ENCODE peak calls at places on chromosomes 4 and X, in nine cellular contexts. One of them, this sample, is unnamed.

GRCh38 chrX:1945879-1946278 is 331.0 kb downstream of the ASMT start:
- DNase-seq in NB4: no peak
- DNase-seq in uterus: no peak
- DNase-seq in choroid plexus epithelial cell: no peak
- DNase-seq in retinal pigment epithelial cell: no peak
- DNase-seq in CD8-positive, alpha-beta T cell: no peak
- DNase-seq in left ventricle myocardium inferior: no peak
- DNase-seq in lower leg skin: no peak
- DNase-seq in mammary epithelial cell: no peak
- DNase-seq in this sample: no peak

GRCh38 chr4:6331018-6331417 is 61.4 kb downstream of the WFS1 start:
- DNase-seq in mammary epithelial cell: no peak
- DNase-seq in lower leg skin: no peak
- DNase-seq in choroid plexus epithelial cell: peak; percentile 47
- DNase-seq in uterus: no peak
- DNase-seq in left ventricle myocardium inferior: no peak
- DNase-seq in CD8-positive, alpha-beta T cell: no peak
- DNase-seq in NB4: peak; percentile 75
- DNase-seq in retinal pigment epithelial cell: no peak
- DNase-seq in this sample: no peak

GRCh38 chrX:108261541-108262218 is 170.1 kb downstream of the ATG4A start:
- DNase-seq in retinal pigment epithelial cell: peak; percentile 46
- DNase-seq in choroid plexus epithelial cell: peak; percentile 80
- DNase-seq in lower leg skin: no peak
- DNase-seq in NB4: no peak
- DNase-seq in mammary epithelial cell: peak; percentile 93
- DNase-seq in uterus: no peak
- DNase-seq in CD8-positive, alpha-beta T cell: no peak
- DNase-seq in left ventricle myocardium inferior: no peak
- DNase-seq in this sample: no peak

GRCh38 chr4:113756005-113756410 is 5.5 kb downstream of the CAMK2D start:
- DNase-seq in choroid plexus epithelial cell: peak; percentile 72
- DNase-seq in CD8-positive, alpha-beta T cell: no peak
- DNase-seq in lower leg skin: no peak
- DNase-seq in left ventricle myocardium inferior: no peak
- DNase-seq in uterus: no peak
- DNase-seq in NB4: no peak
- DNase-seq in retinal pigment epithelial cell: no peak
- DNase-seq in mammary epithelial cell: peak; percentile 74
- DNase-seq in this sample: peak; percentile 42

GRCh38 chr4:1487761-1488160 is 81.5 kb upstream of the NKX1-1 start:
- DNase-seq in NB4: no peak
- DNase-seq in CD8-positive, alpha-beta T cell: no peak
- DNase-seq in choroid plexus epithelial cell: no peak
- DNase-seq in lower leg skin: no peak
- DNase-seq in retinal pigment epithelial cell: no peak
- DNase-seq in left ventricle myocardium inferior: no peak
- DNase-seq in mammary epithelial cell: no peak
- DNase-seq in uterus: no peak
- DNase-seq in this sample: no peak

GRCh38 chrX:19156223-19156622 is 34.0 kb upstream of the ADGRG2 start:
- DNase-seq in retinal pigment epithelial cell: no peak
- DNase-seq in choroid plexus epithelial cell: no peak
- DNase-seq in left ventricle myocardium inferior: no peak
- DNase-seq in NB4: peak; percentile 15
- DNase-seq in lower leg skin: peak; percentile 12
- DNase-seq in uterus: no peak
- DNase-seq in CD8-positive, alpha-beta T cell: no peak
- DNase-seq in mammary epithelial cell: peak; percentile 10
- DNase-seq in this sample: no peak

GRCh38 chr4:6732441-6733357 is 16.7 kb downstream of the BLOC1S4 start:
- DNase-seq in left ventricle myocardium inferior: peak; percentile 76
- DNase-seq in NB4: peak; percentile 72
- DNase-seq in CD8-positive, alpha-beta T cell: no peak
- DNase-seq in uterus: peak; percentile 77
- DNase-seq in retinal pigment epithelial cell: peak; percentile 62
- DNase-seq in choroid plexus epithelial cell: peak; percentile 95
- DNase-seq in lower leg skin: no peak
- DNase-seq in mammary epithelial cell: peak; percentile 86
- DNase-seq in this sample: peak; percentile 60

GRCh38 chr4:19982556-19982955 is 269.1 kb upstream of the SLIT2 start:
- DNase-seq in choroid plexus epithelial cell: peak; percentile 83
- DNase-seq in lower leg skin: no peak
- DNase-seq in CD8-positive, alpha-beta T cell: no peak
- DNase-seq in mammary epithelial cell: no peak
- DNase-seq in uterus: no peak
- DNase-seq in NB4: no peak
- DNase-seq in left ventricle myocardium inferior: no peak
- DNase-seq in retinal pigment epithelial cell: peak; percentile 67
- DNase-seq in this sample: no peak

GRCh38 chrX:11423362-11423818 is 130.2 kb downstream of the AMELX start:
- DNase-seq in left ventricle myocardium inferior: no peak
- DNase-seq in lower leg skin: no peak
- DNase-seq in CD8-positive, alpha-beta T cell: no peak
- DNase-seq in retinal pigment epithelial cell: no peak
- DNase-seq in NB4: peak; percentile 61
- DNase-seq in mammary epithelial cell: peak; percentile 30
- DNase-seq in choroid plexus epithelial cell: peak; percentile 83
- DNase-seq in uterus: no peak
- DNase-seq in this sample: peak; percentile 34

GRCh38 chr4:101282076-101282844 is 65.1 kb downstream of the PPP3CA start:
- DNase-seq in NB4: peak; percentile 77
- DNase-seq in CD8-positive, alpha-beta T cell: no peak
- DNase-seq in mammary epithelial cell: no peak
- DNase-seq in retinal pigment epithelial cell: no peak
- DNase-seq in choroid plexus epithelial cell: no peak
- DNase-seq in uterus: no peak
- DNase-seq in left ventricle myocardium inferior: no peak
- DNase-seq in lower leg skin: no peak
- DNase-seq in this sample: no peak

GRCh38 chr4:133275246-133275645 is 126.2 kb downstream of the PCDH10 start:
- DNase-seq in lower leg skin: no peak
- DNase-seq in left ventricle myocardium inferior: no peak
- DNase-seq in choroid plexus epithelial cell: peak; percentile 10
- DNase-seq in retinal pigment epithelial cell: no peak
- DNase-seq in NB4: no peak
- DNase-seq in uterus: no peak
- DNase-seq in CD8-positive, alpha-beta T cell: no peak
- DNase-seq in mammary epithelial cell: no peak
- DNase-seq in this sample: no peak

GRCh38 chrX:136797787-136798186 is 17.1 kb upstream of the ARHGEF6 start:
- DNase-seq in NB4: no peak
- DNase-seq in uterus: no peak
- DNase-seq in mammary epithelial cell: no peak
- DNase-seq in retinal pigment epithelial cell: no peak
- DNase-seq in choroid plexus epithelial cell: no peak
- DNase-seq in left ventricle myocardium inferior: no peak
- DNase-seq in CD8-positive, alpha-beta T cell: no peak
- DNase-seq in lower leg skin: no peak
- DNase-seq in this sample: no peak

GRCh38 chr4:11691236-11691635 is 262.5 kb upstream of the HS3ST1 start:
- DNase-seq in left ventricle myocardium inferior: no peak
- DNase-seq in mammary epithelial cell: no peak
- DNase-seq in uterus: no peak
- DNase-seq in choroid plexus epithelial cell: no peak
- DNase-seq in lower leg skin: no peak
- DNase-seq in CD8-positive, alpha-beta T cell: no peak
- DNase-seq in retinal pigment epithelial cell: no peak
- DNase-seq in NB4: no peak
- DNase-seq in this sample: no peak

GRCh38 chr4:118033148-118034060 is 882 bp upstream of the NDST3 start:
- DNase-seq in CD8-positive, alpha-beta T cell: no peak
- DNase-seq in retinal pigment epithelial cell: no peak
- DNase-seq in mammary epithelial cell: peak; percentile 38
- DNase-seq in uterus: no peak
- DNase-seq in NB4: peak; percentile 54
- DNase-seq in left ventricle myocardium inferior: no peak
- DNase-seq in choroid plexus epithelial cell: peak; percentile 39
- DNase-seq in lower leg skin: no peak
- DNase-seq in this sample: peak; percentile 26

GRCh38 chr4:114025176-114025777 is 45.8 kb upstream of the ARSJ start:
- DNase-seq in CD8-positive, alpha-beta T cell: no peak
- DNase-seq in left ventricle myocardium inferior: no peak
- DNase-seq in lower leg skin: no peak
- DNase-seq in uterus: no peak
- DNase-seq in choroid plexus epithelial cell: no peak
- DNase-seq in retinal pigment epithelial cell: no peak
- DNase-seq in NB4: no peak
- DNase-seq in mammary epithelial cell: no peak
- DNase-seq in this sample: no peak

GRCh38 chr4:69601065-69601464 is 38.4 kb downstream of the UGT2A2 start:
- DNase-seq in uterus: no peak
- DNase-seq in lower leg skin: no peak
- DNase-seq in CD8-positive, alpha-beta T cell: no peak
- DNase-seq in choroid plexus epithelial cell: no peak
- DNase-seq in NB4: no peak
- DNase-seq in mammary epithelial cell: no peak
- DNase-seq in retinal pigment epithelial cell: no peak
- DNase-seq in left ventricle myocardium inferior: no peak
- DNase-seq in this sample: no peak

GRCh38 chrX:149079805-149080406 is 425.2 kb downstream of the IDS start:
- DNase-seq in NB4: no peak
- DNase-seq in choroid plexus epithelial cell: no peak
- DNase-seq in uterus: no peak
- DNase-seq in retinal pigment epithelial cell: no peak
- DNase-seq in CD8-positive, alpha-beta T cell: no peak
- DNase-seq in lower leg skin: no peak
- DNase-seq in left ventricle myocardium inferior: no peak
- DNase-seq in mammary epithelial cell: peak; percentile 13
- DNase-seq in this sample: no peak

GRCh38 chr4:180960758-180961401 is 1282.3 kb upstream of the TENM3 start:
- DNase-seq in retinal pigment epithelial cell: no peak
- DNase-seq in NB4: no peak
- DNase-seq in uterus: no peak
- DNase-seq in left ventricle myocardium inferior: no peak
- DNase-seq in CD8-positive, alpha-beta T cell: no peak
- DNase-seq in lower leg skin: no peak
- DNase-seq in choroid plexus epithelial cell: no peak
- DNase-seq in mammary epithelial cell: no peak
- DNase-seq in this sample: no peak
- TF ChIP-seq CTCF in retinal pigment epithelial cell: peak; percentile 40
- TF ChIP-seq CTCF in NB4: no peak
- TF ChIP-seq CTCF in uterus: no peak
- TF ChIP-seq CTCF in left ventricle myocardium inferior: no peak
- TF ChIP-seq CTCF in CD8-positive, alpha-beta T cell: no peak
- TF ChIP-seq CTCF in lower leg skin: no peak
- TF ChIP-seq CTCF in choroid plexus epithelial cell: no peak
- TF ChIP-seq CTCF in mammary epithelial cell: peak; percentile 45
- TF ChIP-seq CTCF in this sample: peak; percentile 12

DNA sequence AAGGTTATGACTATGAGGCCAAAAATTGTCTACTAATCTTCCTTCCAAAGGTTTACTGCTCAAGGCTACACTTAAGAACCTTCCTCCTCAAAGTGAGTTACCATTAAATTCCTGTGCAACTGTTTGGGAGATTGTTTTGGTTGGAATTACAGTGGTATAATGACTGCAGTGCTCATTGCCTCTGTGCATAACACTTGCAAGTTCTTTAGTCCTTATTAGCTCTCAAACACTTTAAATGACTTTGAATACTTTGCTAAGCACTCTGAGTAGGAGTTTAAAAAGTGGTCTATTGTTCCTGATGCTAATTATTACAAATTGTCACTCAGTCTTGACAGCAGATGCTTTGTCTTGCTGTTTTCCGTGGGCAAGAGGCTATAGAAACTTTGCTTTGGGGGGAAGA is 422.8 kb upstream of the PABPC4L start:
- DNase-seq in uterus: no peak
- DNase-seq in NB4: no peak
- DNase-seq in lower leg skin: no peak
- DNase-seq in choroid plexus epithelial cell: no peak
- DNase-seq in left ventricle myocardium inferior: no peak
- DNase-seq in retinal pigment epithelial cell: no peak
- DNase-seq in mammary epithelial cell: peak; percentile 0
- DNase-seq in CD8-positive, alpha-beta T cell: no peak
- DNase-seq in this sample: no peak
- H3K4me3 ChIP-seq in uterus: no peak overlapping the region
- H3K4me3 ChIP-seq in NB4: no peak overlapping the region
- H3K4me3 ChIP-seq in lower leg skin: no peak overlapping the region
- H3K4me3 ChIP-seq in choroid plexus epithelial cell: no peak overlapping the region
- H3K4me3 ChIP-seq in left ventricle myocardium inferior: no peak overlapping the region
- H3K4me3 ChIP-seq in retinal pigment epithelial cell: no peak overlapping the region
- H3K4me3 ChIP-seq in mammary epithelial cell: no peak overlapping the region
- H3K4me3 ChIP-seq in CD8-positive, alpha-beta T cell: no peak overlapping the region
- H3K4me3 ChIP-seq in this sample: no peak overlapping the region

GRCh38 chrX:12494400-12495138 is 296.6 kb upstream of the PRPS2 start:
- DNase-seq in retinal pigment epithelial cell: no peak
- DNase-seq in NB4: no peak
- DNase-seq in mammary epithelial cell: no peak
- DNase-seq in CD8-positive, alpha-beta T cell: no peak
- DNase-seq in left ventricle myocardium inferior: no peak
- DNase-seq in uterus: no peak
- DNase-seq in choroid plexus epithelial cell: no peak
- DNase-seq in lower leg skin: no peak
- DNase-seq in this sample: no peak

GRCh38 chrX:12488781-12489180 is 302.4 kb upstream of the PRPS2 start:
- DNase-seq in choroid plexus epithelial cell: no peak
- DNase-seq in retinal pigment epithelial cell: no peak
- DNase-seq in uterus: no peak
- DNase-seq in NB4: no peak
- DNase-seq in mammary epithelial cell: no peak
- DNase-seq in CD8-positive, alpha-beta T cell: no peak
- DNase-seq in lower leg skin: no peak
- DNase-seq in left ventricle myocardium inferior: no peak
- DNase-seq in this sample: no peak

GRCh38 chrX:12488220-12488619 is 303.0 kb upstream of the PRPS2 start:
- DNase-seq in CD8-positive, alpha-beta T cell: no peak
- DNase-seq in left ventricle myocardium inferior: no peak
- DNase-seq in choroid plexus epithelial cell: no peak
- DNase-seq in retinal pigment epithelial cell: no peak
- DNase-seq in mammary epithelial cell: no peak
- DNase-seq in NB4: no peak
- DNase-seq in uterus: no peak
- DNase-seq in lower leg skin: no peak
- DNase-seq in this sample: no peak

DNA sequence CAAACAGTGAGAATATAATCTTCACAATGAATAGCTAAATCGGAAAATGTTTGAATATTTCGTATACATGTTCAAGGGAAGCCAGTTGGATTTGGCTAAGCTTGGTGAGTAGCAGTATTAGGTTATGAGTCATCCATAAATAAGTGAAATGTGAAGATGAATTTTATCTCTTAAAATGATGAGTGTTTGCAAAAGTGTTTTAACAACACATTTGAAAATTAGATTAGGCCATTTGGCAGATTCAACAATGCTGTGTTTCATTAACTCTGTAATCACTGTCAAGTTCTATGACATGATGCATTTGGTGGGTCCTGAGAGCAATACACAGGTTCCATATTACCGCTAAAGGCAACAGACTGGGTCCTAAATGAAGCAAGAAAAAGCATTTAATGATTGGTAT is 301.9 kb upstream of the PRPS2 start:
- DNase-seq in lower leg skin: no peak
- DNase-seq in left ventricle myocardium inferior: no peak
- DNase-seq in uterus: no peak
- DNase-seq in choroid plexus epithelial cell: no peak
- DNase-seq in retinal pigment epithelial cell: no peak
- DNase-seq in CD8-positive, alpha-beta T cell: no peak
- DNase-seq in mammary epithelial cell: no peak
- DNase-seq in NB4: no peak
- DNase-seq in this sample: no peak
- TF ChIP-seq CTCF in lower leg skin: no peak
- TF ChIP-seq CTCF in left ventricle myocardium inferior: no peak
- TF ChIP-seq CTCF in uterus: no peak
- TF ChIP-seq CTCF in choroid plexus epithelial cell: no peak
- TF ChIP-seq CTCF in retinal pigment epithelial cell: no peak
- TF ChIP-seq CTCF in CD8-positive, alpha-beta T cell: no peak
- TF ChIP-seq CTCF in mammary epithelial cell: no peak
- TF ChIP-seq CTCF in NB4: no peak
- TF ChIP-seq CTCF in this sample: no peak

GRCh38 chrX:120016068-120016441 is 61.4 kb downstream of the RHOXF2B start:
- DNase-seq in mammary epithelial cell: no peak
- DNase-seq in choroid plexus epithelial cell: no peak
- DNase-seq in NB4: no peak
- DNase-seq in lower leg skin: no peak
- DNase-seq in retinal pigment epithelial cell: no peak
- DNase-seq in uterus: no peak
- DNase-seq in left ventricle myocardium inferior: no peak
- DNase-seq in CD8-positive, alpha-beta T cell: no peak
- DNase-seq in this sample: no peak
- H3K4me3 ChIP-seq in mammary epithelial cell: no peak overlapping the region
- H3K4me3 ChIP-seq in choroid plexus epithelial cell: no peak overlapping the region
- H3K4me3 ChIP-seq in NB4: no peak overlapping the region
- H3K4me3 ChIP-seq in lower leg skin: no peak overlapping the region
- H3K4me3 ChIP-seq in retinal pigment epithelial cell: no peak overlapping the region
- H3K4me3 ChIP-seq in uterus: no peak overlapping the region
- H3K4me3 ChIP-seq in left ventricle myocardium inferior: peak overlapping the region; percentile 52
- H3K4me3 ChIP-seq in CD8-positive, alpha-beta T cell: no peak overlapping the region
- H3K4me3 ChIP-seq in this sample: no peak overlapping the region